ENCODE peak calls at places on chromosome 11, in four cellular contexts. Z is A549, Q is H1, Y is HepG2. R is an unnamed sample.

GRCh38 chr11:73468590-73469161 is 92.5 kb downstream of the RELT start:
- DNase-seq in Z (no peak), Q (no peak), Y (no peak), R (no peak)

GRCh38 chr11:84558085-84558905 is 1068.8 kb downstream of the DLG2 start:
- DNase-seq in Z (peak; percentile 77), Q (no peak), Y (peak; percentile 80), R (peak; percentile 29)

GRCh38 chr11:44143987-44144909 is 48.8 kb downstream of the EXT2 start:
- DNase-seq in Z (no peak), Q (no peak), Y (no peak), R (no peak)

GRCh38 chr11:12480401-12480800 is 103.0 kb downstream of the PARVA start:
- DNase-seq in Z (no peak), Q (no peak), Y (no peak), R (no peak)

GRCh38 chr11:34650528-34650927 is 29.6 kb downstream of the EHF start:
- DNase-seq in Z (no peak), Q (no peak), Y (no peak), R (no peak)

GRCh38 chr11:119113716-119114115 is 6.6 kb downstream of the C2CD2L start:
- DNase-seq in Z (no peak), Q (no peak), Y (no peak), R (no peak)

GRCh38 chr11:110065189-110065588 is 28.0 kb upstream of the ZC3H12C start:
- DNase-seq in Z (no peak), Q (no peak), Y (no peak), R (no peak)

GRCh38 chr11:128587415-128587814 is at the start of gene ETS1:
- DNase-seq in Z (peak; percentile 7), Q (no peak), Y (no peak), R (no peak)

GRCh38 chr11:8062781-8063257 is 18.2 kb upstream of the TUB start:
- DNase-seq in Z (no peak), Q (no peak), Y (no peak), R (no peak)

GRCh38 chr11:44628730-44629361 is 63.4 kb downstream of the CD82 start:
- DNase-seq in Z (no peak), Q (no peak), Y (no peak), R (no peak)

GRCh38 chr11:95680169-95680929 is 109.2 kb downstream of the FAM76B start:
- DNase-seq in Z (peak; percentile 16), Q (no peak), Y (no peak), R (no peak)

DNA sequence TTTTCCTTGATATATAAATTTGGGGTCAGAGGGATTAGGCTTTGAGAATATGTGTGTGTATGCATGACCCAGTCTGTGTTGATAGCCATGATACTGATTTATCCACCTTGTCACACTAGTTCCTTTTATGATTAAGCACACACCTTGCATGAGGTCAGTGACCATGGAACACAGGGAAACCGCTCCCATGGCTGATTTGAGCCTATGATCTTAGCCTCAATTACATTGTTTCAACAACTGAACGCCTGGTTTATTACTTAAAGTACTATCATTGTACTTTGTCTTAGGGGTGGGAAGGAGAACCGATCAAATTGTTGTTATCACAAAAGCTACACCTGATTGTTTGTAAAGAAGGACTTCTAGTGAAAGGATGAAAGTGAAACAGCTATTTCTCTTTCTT is 70.7 kb downstream of the ARFGAP2 start:
- DNase-seq in Z (no peak), Q (no peak), Y (no peak), R (no peak)
- TF ChIP-seq RNF2 in Z (no peak), Q (no peak), Y (no peak), R (no peak)

GRCh38 chr11:59556115-59556882 is 45.0 kb downstream of the OR4D9 start:
- DNase-seq in Z (peak; percentile 91), Q (peak; percentile 68), Y (peak; percentile 81), R (peak; percentile 61)
- TF ChIP-seq RNF2 in Z (no peak), Q (no peak), Y (no peak), R (peak; percentile 77)

GRCh38 chr11:2798951-2799761 is 86.4 kb downstream of the CDKN1C start:
- DNase-seq in Z (no peak), Q (no peak), Y (peak; percentile 21), R (no peak)
- TF ChIP-seq RNF2 in Z (no peak), Q (no peak), Y (no peak), R (no peak)

GRCh38 chr11:1121343-1122331 is 36.1 kb upstream of the MUC5AC start:
- DNase-seq in Z (no peak), Q (no peak), Y (no peak), R (no peak)
- TF ChIP-seq RNF2 in Z (no peak), Q (no peak), Y (no peak), R (no peak)

DNA sequence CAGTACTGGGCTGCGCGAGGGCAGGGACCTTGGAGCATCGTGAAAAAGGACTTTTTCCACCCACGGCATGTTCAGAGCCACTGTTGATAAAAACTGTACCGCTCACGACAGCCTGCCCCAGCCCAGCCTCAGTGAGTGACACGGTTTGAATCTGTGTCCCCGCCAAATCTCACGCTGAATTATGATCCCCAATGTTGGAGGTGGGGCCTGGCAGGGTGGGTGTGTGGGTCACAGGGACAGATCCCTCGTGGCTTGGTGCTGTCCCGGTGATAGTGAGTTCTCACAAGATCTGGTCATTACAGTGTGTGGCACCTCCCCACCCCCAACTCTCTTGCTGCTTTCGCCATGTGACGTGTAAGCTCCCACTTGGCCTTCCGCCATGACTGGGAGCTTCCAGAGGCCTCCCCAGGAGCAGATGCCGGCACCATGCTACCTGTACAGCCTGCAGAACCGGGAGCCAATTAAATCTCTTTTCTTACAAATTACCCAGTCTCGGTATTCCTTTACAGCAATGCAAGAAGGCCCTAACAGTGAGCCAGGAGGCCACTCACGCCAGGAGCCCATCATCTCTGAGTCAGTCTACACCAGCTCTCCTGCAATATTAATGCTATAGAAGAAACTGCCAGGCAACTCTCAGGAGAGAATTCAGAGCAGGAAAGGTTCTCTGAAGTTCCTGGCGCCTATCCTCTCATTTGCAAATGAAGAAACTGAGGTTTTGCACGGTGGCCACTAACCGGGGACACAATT is 1.3 kb downstream of the TOLLIP start:
- DNase-seq in Z (no peak), Q (no peak), Y (no peak), R (no peak)
- TF ChIP-seq RNF2 in Z (no peak), Q (no peak), Y (no peak), R (no peak)

GRCh38 chr11:94423467-94423866 is 22.2 kb upstream of the GPR83 start:
- DNase-seq in Z (no peak), Q (no peak), Y (no peak), R (no peak)

GRCh38 chr11:94418123-94418770 is 17.0 kb upstream of the GPR83 start:
- DNase-seq in Z (no peak), Q (no peak), Y (no peak), R (no peak)

DNA sequence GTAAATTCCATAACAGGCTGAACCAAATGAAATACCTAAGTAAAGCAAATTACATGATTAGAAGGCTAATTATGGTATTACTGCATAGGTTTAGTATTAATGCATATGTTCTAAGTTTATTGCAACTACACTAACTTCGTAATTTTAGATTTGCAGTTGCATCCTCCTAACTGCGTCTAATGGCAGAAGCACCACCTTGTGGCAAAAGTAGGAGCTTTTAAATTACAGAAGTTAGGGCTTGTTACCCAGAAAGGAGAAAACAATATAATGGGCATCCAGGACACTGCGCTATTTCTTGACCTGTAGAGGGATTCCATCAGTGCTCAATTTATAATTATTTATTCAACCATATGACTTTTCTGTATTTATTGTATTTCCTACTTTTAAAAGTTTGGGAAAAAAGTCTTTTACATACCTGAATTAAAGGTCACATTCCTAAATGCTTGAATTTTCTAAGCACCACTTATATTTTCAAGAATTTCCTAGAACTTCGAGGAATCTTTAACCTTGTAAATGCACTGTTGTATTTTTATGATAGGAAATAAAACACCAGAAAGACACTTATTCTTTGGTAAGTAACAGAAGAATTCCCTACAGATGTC is 16.3 kb upstream of the GPR83 start:
- DNase-seq in Z (peak; percentile 28), Q (no peak), Y (peak; percentile 25), R (no peak)
- TF ChIP-seq RNF2 in Z (no peak), Q (no peak), Y (no peak), R (no peak)

GRCh38 chr11:32386770-32387377 is 48.5 kb downstream of the WT1 start:
- DNase-seq in Z (no peak), Q (no peak), Y (no peak), R (peak; percentile 80)
- TF ChIP-seq RNF2 in Z (no peak), Q (no peak), Y (no peak), R (peak; percentile 24)

GRCh38 chr11:78660451-78660850 is 85.8 kb upstream of the NARS2 start:
- DNase-seq in Z (no peak), Q (no peak), Y (no peak), R (no peak)

GRCh38 chr11:78667462-78667861 is 92.8 kb upstream of the NARS2 start:
- DNase-seq in Z (no peak), Q (no peak), Y (no peak), R (no peak)

GRCh38 chr11:78662811-78663210 is 88.1 kb upstream of the NARS2 start:
- DNase-seq in Z (no peak), Q (no peak), Y (no peak), R (no peak)

GRCh38 chr11:78666675-78667129 is 92.0 kb upstream of the NARS2 start:
- DNase-seq in Z (no peak), Q (no peak), Y (no peak), R (peak; percentile 55)

DNA sequence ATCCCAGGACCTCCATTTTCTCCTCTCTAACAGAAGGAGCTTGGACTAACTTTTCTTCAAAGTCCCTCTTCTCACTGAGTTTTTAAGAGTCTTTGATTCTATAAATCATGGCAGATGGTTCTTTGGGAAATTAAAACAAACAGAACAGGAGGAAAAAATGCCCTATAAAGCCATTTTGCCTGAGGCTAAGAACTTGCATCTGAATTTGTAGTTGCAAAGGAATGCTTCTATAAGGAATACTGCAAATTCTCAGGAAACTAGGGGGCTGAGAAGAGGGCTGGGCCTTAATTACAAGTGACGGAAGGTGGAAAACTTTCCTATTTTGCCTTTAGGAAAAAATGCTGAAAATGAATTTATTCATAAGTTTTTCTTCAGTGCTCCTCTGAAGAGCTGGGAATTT is 89.9 kb upstream of the NARS2 start:
- DNase-seq in Z (no peak), Q (no peak), Y (no peak), R (no peak)
- TF ChIP-seq RNF2 in Z (no peak), Q (no peak), Y (no peak), R (no peak)

DNA sequence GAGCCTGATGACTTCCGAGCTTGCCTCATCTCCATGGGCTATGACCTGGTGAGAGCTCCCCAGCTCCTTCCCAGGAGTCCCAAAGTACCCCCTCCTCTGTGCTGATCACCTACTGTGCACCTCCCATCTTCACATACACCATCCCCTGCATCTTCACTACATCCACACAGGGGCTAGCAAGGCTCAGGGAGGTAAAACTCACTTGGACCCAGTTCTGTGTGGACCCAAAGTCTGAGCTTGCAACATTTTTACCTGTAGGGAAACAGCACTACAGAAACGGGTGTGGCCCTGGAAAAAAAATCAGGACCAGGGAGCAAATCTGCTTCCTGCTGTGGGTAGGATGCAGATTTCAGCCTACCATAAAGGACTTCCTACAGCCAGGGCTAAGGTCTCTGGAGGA is 6.1 kb downstream of the CTSF start:
- DNase-seq in Z (no peak), Q (no peak), Y (no peak), R (no peak)
- TF ChIP-seq RNF2 in Z (no peak), Q (no peak), Y (no peak), R (no peak)